ENCODE peak calls at places on chromosomes 13 and 19, in five cellular contexts. One of them, this sample, is unnamed. For H3K36me3, the result is how much of the 10 kb centered on the place peaks cover.

GRCh38 chr19:58037927-58038687 is 4.3 kb downstream of the ZSCAN1 start:
- DNase-seq in fibroblast of lung: no peak
- DNase-seq in colonic mucosa: no peak
- DNase-seq in GM23248: peak
- DNase-seq in body of pancreas: peak
- DNase-seq in this sample: no peak

GRCh38 chr19:2624537-2625091 is 77.9 kb downstream of the GNG7 start:
- DNase-seq in colonic mucosa: no peak
- DNase-seq in body of pancreas: no peak
- DNase-seq in fibroblast of lung: no peak
- DNase-seq in GM23248: peak
- DNase-seq in this sample: no peak

GRCh38 chr19:17949956-17950309 is 17.0 kb upstream of the KCNN1 start:
- DNase-seq in body of pancreas: no peak
- DNase-seq in GM23248: no peak
- DNase-seq in colonic mucosa: no peak
- DNase-seq in fibroblast of lung: no peak
- DNase-seq in this sample: peak

GRCh38 chr13:65553328-65553727 is 1676.8 kb downstream of the PCDH9 start:
- DNase-seq in colonic mucosa: no peak
- DNase-seq in fibroblast of lung: no peak
- DNase-seq in body of pancreas: no peak
- DNase-seq in GM23248: no peak
- DNase-seq in this sample: no peak

GRCh38 chr13:77832339-77833100 is 86.1 kb downstream of the EDNRB start:
- DNase-seq in colonic mucosa: no peak
- DNase-seq in body of pancreas: no peak
- DNase-seq in fibroblast of lung: peak
- DNase-seq in GM23248: peak
- DNase-seq in this sample: no peak

GRCh38 chr19:21202865-21203494 is 61.1 kb downstream of the ZNF431 start:
- DNase-seq in colonic mucosa: no peak
- DNase-seq in fibroblast of lung: peak
- DNase-seq in body of pancreas: peak
- DNase-seq in GM23248: peak
- DNase-seq in this sample: peak

GRCh38 chr13:29474991-29475390 is 120.5 kb downstream of the SLC7A1 start:
- DNase-seq in GM23248: peak
- DNase-seq in fibroblast of lung: peak
- DNase-seq in body of pancreas: no peak
- DNase-seq in colonic mucosa: no peak
- DNase-seq in this sample: no peak

GRCh38 chr19:33784432-33784831 is 12.2 kb upstream of the KCTD15 start:
- DNase-seq in body of pancreas: no peak
- DNase-seq in colonic mucosa: no peak
- DNase-seq in GM23248: peak
- DNase-seq in fibroblast of lung: no peak
- DNase-seq in this sample: peak

GRCh38 chr13:51928231-51928630 is 66.5 kb downstream of the CCDC70 start:
- DNase-seq in GM23248: no peak
- DNase-seq in body of pancreas: no peak
- DNase-seq in colonic mucosa: no peak
- DNase-seq in fibroblast of lung: no peak
- DNase-seq in this sample: no peak

GRCh38 chr13:31250435-31250834 is 50.7 kb downstream of the B3GLCT start:
- DNase-seq in colonic mucosa: peak
- DNase-seq in body of pancreas: no peak
- DNase-seq in fibroblast of lung: no peak
- DNase-seq in GM23248: no peak
- DNase-seq in this sample: no peak

GRCh38 chr13:45584816-45585215 is 30.7 kb downstream of the ERICH6B start:
- DNase-seq in fibroblast of lung: no peak
- DNase-seq in GM23248: peak
- DNase-seq in colonic mucosa: no peak
- DNase-seq in body of pancreas: no peak
- DNase-seq in this sample: peak

GRCh38 chr19:35231956-35232746 is 3.6 kb upstream of the FAM187B start:
- DNase-seq in GM23248: no peak
- DNase-seq in colonic mucosa: no peak
- DNase-seq in fibroblast of lung: no peak
- DNase-seq in body of pancreas: no peak
- DNase-seq in this sample: no peak

GRCh38 chr13:113859311-113860050 is 4.4 kb downstream of the GAS6 start:
- DNase-seq in GM23248: no peak
- DNase-seq in fibroblast of lung: no peak
- DNase-seq in colonic mucosa: no peak
- DNase-seq in body of pancreas: peak
- DNase-seq in this sample: no peak

GRCh38 chr13:102197193-102197592 is 204.7 kb downstream of the FGF14 start:
- DNase-seq in fibroblast of lung: peak
- DNase-seq in body of pancreas: no peak
- DNase-seq in GM23248: peak
- DNase-seq in colonic mucosa: no peak
- DNase-seq in this sample: peak

GRCh38 chr13:26386026-26386425 is 132.1 kb downstream of the CDK8 start:
- DNase-seq in fibroblast of lung: no peak
- DNase-seq in GM23248: no peak
- DNase-seq in colonic mucosa: no peak
- DNase-seq in body of pancreas: no peak
- DNase-seq in this sample: peak

GRCh38 chr13:35723061-35723461 is 246.6 kb upstream of the MAB21L1 start:
- DNase-seq in fibroblast of lung: peak
- DNase-seq in GM23248: peak
- DNase-seq in colonic mucosa: no peak
- DNase-seq in body of pancreas: no peak
- DNase-seq in this sample: no peak

GRCh38 chr13:25372275-25373081 is 704 bp downstream of the ATP8A2 start:
- DNase-seq in colonic mucosa: no peak
- DNase-seq in fibroblast of lung: no peak
- DNase-seq in GM23248: peak
- DNase-seq in body of pancreas: no peak
- DNase-seq in this sample: no peak

GRCh38 chr19:947707-948533 is 22.1 kb downstream of the ARID3A start:
- DNase-seq in GM23248: no peak
- DNase-seq in colonic mucosa: peak
- DNase-seq in fibroblast of lung: no peak
- DNase-seq in body of pancreas: no peak
- DNase-seq in this sample: no peak

GRCh38 chr19:31064486-31064885 is 284.8 kb downstream of the TSHZ3 start:
- DNase-seq in fibroblast of lung: no peak
- DNase-seq in colonic mucosa: no peak
- DNase-seq in GM23248: no peak
- DNase-seq in body of pancreas: no peak
- DNase-seq in this sample: no peak

GRCh38 chr19:8334458-8335342 is 8.4 kb downstream of the KANK3 start:
- DNase-seq in body of pancreas: peak
- DNase-seq in GM23248: peak
- DNase-seq in fibroblast of lung: peak
- DNase-seq in colonic mucosa: peak
- DNase-seq in this sample: peak

GRCh38 chr13:39955560-39955959 is 300.1 kb downstream of the COG6 start:
- DNase-seq in fibroblast of lung: no peak
- DNase-seq in body of pancreas: no peak
- DNase-seq in colonic mucosa: no peak
- DNase-seq in GM23248: no peak
- DNase-seq in this sample: no peak

GRCh38 chr13:39956036-39956435 is 300.6 kb downstream of the COG6 start:
- DNase-seq in GM23248: no peak
- DNase-seq in fibroblast of lung: no peak
- DNase-seq in body of pancreas: no peak
- DNase-seq in colonic mucosa: no peak
- DNase-seq in this sample: no peak

GRCh38 chr13:39954476-39954875 is 299.0 kb downstream of the COG6 start:
- DNase-seq in body of pancreas: no peak
- DNase-seq in GM23248: no peak
- DNase-seq in fibroblast of lung: no peak
- DNase-seq in colonic mucosa: no peak
- DNase-seq in this sample: no peak

GRCh38 chr13:39951301-39951700 is 295.8 kb downstream of the COG6 start:
- DNase-seq in body of pancreas: no peak
- DNase-seq in GM23248: no peak
- DNase-seq in fibroblast of lung: no peak
- DNase-seq in colonic mucosa: no peak
- DNase-seq in this sample: no peak

GRCh38 chr13:39952244-39953233 is 297.1 kb downstream of the COG6 start:
- DNase-seq in body of pancreas: no peak
- DNase-seq in fibroblast of lung: peak
- DNase-seq in GM23248: peak
- DNase-seq in colonic mucosa: no peak
- DNase-seq in this sample: no peak
- H3K27ac ChIP-seq in body of pancreas: no peak
- H3K27ac ChIP-seq in fibroblast of lung: no peak
- H3K27ac ChIP-seq in GM23248: no peak
- H3K27ac ChIP-seq in colonic mucosa: no peak
- H3K27ac ChIP-seq in this sample: no peak

GRCh38 chr19:5213667-5214066 is 126.9 kb downstream of the PTPRS start:
- DNase-seq in fibroblast of lung: no peak
- DNase-seq in colonic mucosa: no peak
- DNase-seq in GM23248: no peak
- DNase-seq in body of pancreas: no peak
- DNase-seq in this sample: no peak

GRCh38 chr19:5216141-5216847 is 124.3 kb downstream of the PTPRS start:
- DNase-seq in GM23248: no peak
- DNase-seq in body of pancreas: no peak
- DNase-seq in colonic mucosa: no peak
- DNase-seq in fibroblast of lung: no peak
- DNase-seq in this sample: no peak

GRCh38 chr19:5215431-5215830 is 125.2 kb downstream of the PTPRS start:
- DNase-seq in colonic mucosa: no peak
- DNase-seq in fibroblast of lung: no peak
- DNase-seq in body of pancreas: no peak
- DNase-seq in GM23248: no peak
- DNase-seq in this sample: no peak

GRCh38 chr19:5214371-5214770 is 126.2 kb downstream of the PTPRS start:
- DNase-seq in GM23248: no peak
- DNase-seq in colonic mucosa: no peak
- DNase-seq in body of pancreas: no peak
- DNase-seq in fibroblast of lung: no peak
- DNase-seq in this sample: no peak

GRCh38 chr19:5214902-5215301 is 125.7 kb downstream of the PTPRS start:
- DNase-seq in fibroblast of lung: no peak
- DNase-seq in GM23248: no peak
- DNase-seq in body of pancreas: no peak
- DNase-seq in colonic mucosa: no peak
- DNase-seq in this sample: no peak
- H3K36me3 ChIP-seq in fibroblast of lung: under half
- H3K36me3 ChIP-seq in GM23248: half or more
- H3K36me3 ChIP-seq in body of pancreas: under half
- H3K36me3 ChIP-seq in colonic mucosa: under half
- H3K36me3 ChIP-seq in this sample: half or more

GRCh38 chr19:42225718-42226292 is 5.7 kb downstream of the ZNF526 start:
- DNase-seq in fibroblast of lung: no peak
- DNase-seq in colonic mucosa: no peak
- DNase-seq in GM23248: no peak
- DNase-seq in body of pancreas: no peak
- DNase-seq in this sample: no peak
- H3K27ac ChIP-seq in fibroblast of lung: no peak
- H3K27ac ChIP-seq in colonic mucosa: no peak
- H3K27ac ChIP-seq in GM23248: no peak
- H3K27ac ChIP-seq in body of pancreas: no peak
- H3K27ac ChIP-seq in this sample: no peak

DNA sequence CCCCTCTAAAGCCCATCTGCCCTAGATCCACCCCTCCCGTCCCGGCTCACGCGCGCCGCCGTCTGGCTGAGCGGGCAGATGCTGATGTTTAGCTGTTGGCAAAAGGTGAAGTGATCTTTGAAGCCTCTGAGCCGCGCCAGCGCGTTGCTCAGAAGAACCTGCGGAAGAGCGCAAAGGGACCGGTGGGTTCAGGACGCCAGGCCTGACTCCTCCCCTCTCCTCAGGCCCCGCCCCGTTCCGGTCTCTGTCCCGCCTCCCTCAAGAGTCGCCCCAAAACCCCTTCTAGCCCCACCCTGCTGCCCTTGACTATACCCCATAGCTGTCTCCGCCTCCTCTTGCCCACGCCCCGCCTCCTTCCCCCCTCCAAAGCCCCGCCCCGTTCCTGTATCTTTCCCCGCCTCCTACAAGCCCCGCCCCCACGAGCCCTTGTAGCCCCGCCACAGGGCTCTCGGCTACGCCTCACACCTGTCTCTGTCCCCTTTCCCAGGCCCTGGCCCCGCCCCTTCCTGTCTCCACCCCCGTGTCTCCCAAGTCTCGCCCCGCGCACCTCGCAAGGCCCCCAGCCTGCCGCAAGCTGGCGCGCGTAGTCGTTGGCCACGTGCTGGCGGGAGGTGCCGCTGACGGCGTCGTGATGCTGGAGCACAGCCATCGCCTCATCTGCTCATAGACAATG is 9.5 kb downstream of the MAN2B1 start:
- DNase-seq in colonic mucosa: no peak
- DNase-seq in body of pancreas: no peak
- DNase-seq in GM23248: peak
- DNase-seq in fibroblast of lung: no peak
- DNase-seq in this sample: no peak
- H3K36me3 ChIP-seq in colonic mucosa: under half
- H3K36me3 ChIP-seq in body of pancreas: under half
- H3K36me3 ChIP-seq in GM23248: under half
- H3K36me3 ChIP-seq in fibroblast of lung: under half
- H3K36me3 ChIP-seq in this sample: under half

DNA sequence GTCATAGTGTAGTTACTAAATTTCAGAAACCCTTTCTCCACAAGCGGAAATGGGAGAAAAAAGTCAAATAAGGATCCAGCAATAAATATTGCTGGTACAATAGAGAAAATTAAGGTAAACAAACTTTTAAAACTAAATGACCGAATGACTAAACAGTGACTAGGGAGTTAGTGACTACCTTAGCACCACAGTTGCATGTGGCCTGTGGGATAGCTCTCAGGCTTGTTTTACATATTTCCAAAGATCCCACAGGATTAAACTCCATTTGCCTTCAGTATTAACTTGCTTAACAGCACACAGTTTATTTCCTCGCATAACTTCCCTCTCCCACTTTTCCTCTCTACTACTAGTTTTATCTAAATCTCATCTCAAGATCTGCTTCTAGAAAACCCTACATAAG is 824.3 kb upstream of the KLHL1 start:
- DNase-seq in body of pancreas: no peak
- DNase-seq in fibroblast of lung: no peak
- DNase-seq in colonic mucosa: no peak
- DNase-seq in GM23248: no peak
- DNase-seq in this sample: peak
- H3K27ac ChIP-seq in body of pancreas: no peak
- H3K27ac ChIP-seq in fibroblast of lung: no peak
- H3K27ac ChIP-seq in colonic mucosa: no peak
- H3K27ac ChIP-seq in GM23248: no peak
- H3K27ac ChIP-seq in this sample: peak